ENCODE peak calls at places on chromosomes 2 and 18, in five cellular contexts. N is BJ, K is A549, I is astrocyte of the spinal cord, J is left ventricle myocardium inferior. B is an unnamed sample.

GRCh38 chr2:94861308-94862152 is 9.7 kb upstream of the TEKT4 start:
- DNase-seq in I (no peak), K (no peak), N (no peak), J (peak), B (no peak)

GRCh38 chr2:239255218-239255617 is 145.6 kb downstream of the HDAC4 start:
- DNase-seq in J (no peak), I (no peak), N (no peak), K (no peak), B (no peak)

GRCh38 chr2:237184192-237184922 is 98.7 kb downstream of the COPS8 start:
- DNase-seq in N (no peak), I (peak), J (no peak), K (peak), B (no peak)

GRCh38 chr2:19671907-19672306 is 229.9 kb downstream of the TTC32 start:
- DNase-seq in J (no peak), N (no peak), K (no peak), I (no peak), B (no peak)

GRCh38 chr18:70335892-70336726 is 47.3 kb downstream of the SOCS6 start:
- DNase-seq in K (peak), N (no peak), J (no peak), I (peak), B (no peak)

GRCh38 chr2:215332876-215333600 is 21.2 kb downstream of the ATIC start:
- DNase-seq in I (no peak), J (no peak), N (no peak), K (no peak), B (no peak)

GRCh38 chr2:238238766-238239551 is 879 bp downstream of the HES6 start:
- DNase-seq in I (no peak), K (no peak), N (no peak), J (no peak), B (peak)

GRCh38 chr18:55088000-55088401 is 128.7 kb upstream of the CCDC68 start:
- DNase-seq in N (no peak), K (peak), I (no peak), J (no peak), B (no peak)

GRCh38 chr2:28583899-28584553 is 88.2 kb downstream of the PLB1 start:
- DNase-seq in K (peak), J (peak), I (peak), N (peak), B (no peak)

GRCh38 chr2:197539734-197540133 is 23.9 kb downstream of the MOB4 start:
- DNase-seq in I (no peak), J (no peak), K (no peak), N (no peak), B (no peak)

GRCh38 chr2:95391641-95392310 is 10.7 kb upstream of the FAHD2A start:
- DNase-seq in K (no peak), N (no peak), I (no peak), J (no peak), B (no peak)

GRCh38 chr2:9256570-9257043 is 50.0 kb downstream of the ASAP2 start:
- DNase-seq in N (no peak), I (no peak), K (no peak), J (no peak), B (no peak)

GRCh38 chr18:35620765-35621164 is 39.2 kb downstream of the GALNT1 start:
- DNase-seq in I (no peak), N (no peak), J (no peak), K (no peak), B (no peak)

GRCh38 chr2:239402666-239403065 is 1.8 kb upstream of the HDAC4 start:
- DNase-seq in K (no peak), J (no peak), N (no peak), I (no peak), B (no peak)

GRCh38 chr2:209911486-209911885 is 91.0 kb upstream of the RPE start:
- DNase-seq in N (no peak), K (no peak), I (no peak), J (no peak), B (no peak)

GRCh38 chr2:237474931-237475703 is 11.9 kb upstream of the MLPH start:
- DNase-seq in I (peak), K (peak), N (no peak), J (peak), B (peak)

GRCh38 chr2:172087780-172088244 is 2.5 kb downstream of the DLX1 start:
- DNase-seq in N (no peak), J (no peak), K (no peak), I (no peak), B (no peak)

GRCh38 chr2:237702439-237703397 is 75.3 kb downstream of the LRRFIP1 start:
- DNase-seq in J (peak), K (no peak), N (no peak), I (peak), B (no peak)

GRCh38 chr2:97834610-97835009 is 121.2 kb downstream of the ZAP70 start:
- DNase-seq in K (no peak), J (no peak), I (no peak), N (no peak), B (no peak)

GRCh38 chr18:23662309-23663263 is at the start of gene ANKRD29:
- DNase-seq in J (peak), K (peak), I (peak), N (no peak), B (peak)

GRCh38 chr2:44941551-44942234 is at the start of gene SIX3:
- DNase-seq in I (no peak), K (peak), J (no peak), N (no peak), B (no peak)

GRCh38 chr18:57002627-57003026 is 144.3 kb upstream of the BOD1L2 start:
- DNase-seq in J (no peak), K (no peak), N (no peak), I (no peak), B (no peak)

GRCh38 chr2:134258684-134259408 is 5.0 kb downstream of the MGAT5 start:
- DNase-seq in N (no peak), K (no peak), J (peak), I (no peak), B (peak)

GRCh38 chr2:73175663-73176204 is 26.6 kb upstream of the NOTO start:
- DNase-seq in N (no peak), I (peak), K (no peak), J (peak), B (peak)

GRCh38 chr18:70288851-70289328 is at the start of gene SOCS6:
- DNase-seq in I (peak), J (peak), N (no peak), K (no peak), B (peak)

GRCh38 chr2:238684362-238685326 is 163.2 kb upstream of the TWIST2 start:
- DNase-seq in N (peak), I (peak), J (no peak), K (peak), B (no peak)

GRCh38 chr2:69911985-69912563 is 2.8 kb upstream of the MXD1 start:
- DNase-seq in N (no peak), K (peak), J (no peak), I (peak), B (no peak)

GRCh38 chr2:127143851-127144782 is 37.2 kb upstream of the BIN1 start:
- DNase-seq in J (no peak), K (peak), I (peak), N (no peak), B (no peak)

DNA sequence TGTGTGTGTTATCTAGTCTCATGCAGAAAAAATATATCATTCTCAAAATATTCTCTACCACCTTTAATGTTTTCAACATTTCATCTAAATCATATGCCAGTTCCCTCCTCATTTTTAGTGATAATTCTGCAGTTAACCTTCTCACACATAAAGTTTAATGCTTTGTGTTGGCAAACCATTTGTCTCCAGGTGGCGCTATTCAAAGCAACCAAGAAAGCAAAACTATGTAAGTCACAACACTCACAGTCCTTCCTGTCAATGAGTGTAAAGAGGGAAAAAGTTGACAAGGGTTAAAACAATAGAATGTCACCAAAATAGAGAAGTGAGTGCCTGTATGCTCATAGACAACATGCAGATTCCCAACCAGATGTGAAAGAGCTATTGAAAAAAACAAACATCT is 961.6 kb upstream of the LRRTM1 start:
- DNase-seq in J (no peak), I (no peak), K (no peak), N (no peak), B (no peak)
- TF ChIP-seq CTCF in J (no peak), I (no peak), K (no peak), N (no peak), B (no peak)

GRCh38 chr2:240989451-240990265 is 8.8 kb upstream of the SNED1 start:
- DNase-seq in K (peak), J (no peak), N (no peak), I (no peak), B (no peak)
- TF ChIP-seq CTCF in K (peak), J (peak), N (peak), I (peak), B (no peak)

GRCh38 chr18:50857694-50858093 is 21.2 kb upstream of the ME2 start:
- DNase-seq in I (no peak), J (no peak), K (peak), N (no peak), B (no peak)
- TF ChIP-seq CTCF in I (no peak), J (no peak), K (no peak), N (no peak), B (no peak)

GRCh38 chr18:36813753-36814130 is 15.1 kb downstream of the TPGS2 start:
- DNase-seq in K (no peak), I (no peak), N (no peak), J (no peak), B (no peak)
- TF ChIP-seq CTCF in K (no peak), I (no peak), N (no peak), J (no peak), B (no peak)

GRCh38 chr2:38590053-38590452 is 12.7 kb downstream of the HNRNPLL start:
- DNase-seq in N (no peak), K (no peak), I (no peak), J (no peak), B (no peak)
- TF ChIP-seq CTCF in N (peak), K (peak), I (peak), J (peak), B (no peak)

GRCh38 chr2:159075726-159076125 is 107.3 kb downstream of the TANC1 start:
- DNase-seq in K (no peak), I (peak), N (no peak), J (no peak), B (no peak)

GRCh38 chr2:159074605-159075004 is 106.2 kb downstream of the TANC1 start:
- DNase-seq in J (no peak), N (no peak), K (no peak), I (no peak), B (no peak)

GRCh38 chr2:159077869-159078268 is 109.4 kb downstream of the TANC1 start:
- DNase-seq in J (no peak), K (no peak), I (no peak), N (no peak), B (no peak)

GRCh38 chr2:159078443-159078842 is 110.0 kb downstream of the TANC1 start:
- DNase-seq in J (no peak), K (no peak), N (no peak), I (no peak), B (no peak)

GRCh38 chr2:159076233-159076632 is 107.8 kb downstream of the TANC1 start:
- DNase-seq in J (no peak), K (no peak), N (no peak), I (peak), B (no peak)
- TF ChIP-seq CTCF in J (no peak), K (no peak), N (peak), I (no peak), B (no peak)

GRCh38 chr18:43571078-43571689 is 293.9 kb upstream of the SYT4 start:
- DNase-seq in K (peak), J (no peak), N (peak), I (peak), B (no peak)
- TF ChIP-seq CTCF in K (peak), J (peak), N (peak), I (peak), B (peak)